ENCODE peak calls at places on chromosomes 16 and 17, in ten cellular contexts. M is CD4-positive, alpha-beta T cell; G is AG09309; K is tibial artery; S is GM12865; B is body of pancreas; Y is progenitor cell of endocrine pancreas; U is heart left ventricle; O is A549; W is mammary epithelial cell. C is an unnamed sample.

GRCh38 chr17:63930951-63931575 is 1.1 kb downstream of the CD79B start:
- DNase-seq in S (peak; percentile 82), K (peak; percentile 80), M (peak; percentile 48), Y (no peak), U (peak; percentile 86), G (no peak), O (no peak), B (no peak), W (no peak), C (no peak)

GRCh38 chr17:57051886-57052342 is 33.1 kb upstream of the AKAP1 start:
- DNase-seq in G (no peak), W (peak; percentile 78), S (no peak), Y (no peak), M (no peak), O (no peak), B (no peak), U (no peak), K (no peak), C (no peak)

GRCh38 chr16:27123795-27124194 is 57.1 kb downstream of the C16orf82 start:
- DNase-seq in W (no peak), Y (no peak), S (no peak), K (no peak), U (no peak), O (no peak), B (no peak), G (no peak), M (no peak), C (peak; percentile 63)

GRCh38 chr17:9266031-9266680 is 244.8 kb downstream of the NTN1 start:
- DNase-seq in Y (no peak), U (no peak), O (no peak), S (no peak), G (no peak), K (no peak), B (no peak), M (no peak), W (no peak), C (peak; percentile 24)

GRCh38 chr16:48082516-48082915 is 73.3 kb downstream of the ABCC12 start:
- DNase-seq in G (peak; percentile 46), K (no peak), U (no peak), O (no peak), M (no peak), S (no peak), W (no peak), Y (no peak), B (no peak), C (no peak)

GRCh38 chr17:37483311-37484039 is 6.2 kb upstream of the DUSP14 start:
- DNase-seq in U (no peak), M (no peak), B (no peak), Y (no peak), W (no peak), S (peak; percentile 20), K (no peak), G (peak; percentile 76), O (peak; percentile 53), C (peak; percentile 85)

GRCh38 chr16:70434489-70435260 is 4.2 kb downstream of the ST3GAL2 start:
- DNase-seq in Y (no peak), B (no peak), U (no peak), G (no peak), S (peak; percentile 72), K (no peak), W (no peak), M (no peak), O (no peak), C (no peak)

GRCh38 chr16:47463771-47464624 is 2.9 kb downstream of the PHKB start:
- DNase-seq in G (no peak), U (no peak), K (no peak), W (peak; percentile 24), S (peak; percentile 33), B (no peak), Y (no peak), O (no peak), M (no peak), C (peak; percentile 3)

DNA sequence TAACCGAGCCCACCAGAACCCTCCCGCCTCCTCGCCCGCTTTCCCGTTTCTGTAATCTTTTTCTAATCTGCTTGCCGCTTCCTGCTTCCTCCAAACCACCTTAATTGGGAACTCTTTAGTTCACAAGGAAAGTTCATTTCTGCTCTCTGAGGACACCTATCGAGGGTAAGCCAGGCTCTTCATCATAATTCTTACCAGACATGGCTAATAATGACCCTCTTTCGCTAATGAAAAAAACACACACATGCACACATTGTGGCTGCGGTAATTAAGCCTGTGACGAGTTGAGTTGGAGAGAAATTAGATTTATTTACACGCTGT is 100.7 kb downstream of the ZNF423 start:
- DNase-seq in S (no peak), U (no peak), W (no peak), M (no peak), G (peak; percentile 18), Y (no peak), O (peak; percentile 35), K (no peak), B (no peak), C (peak; percentile 40)
- TF ChIP-seq CTCF in S (peak; percentile 10), U (peak; percentile 54), W (no peak), M (peak; percentile 20), G (peak; percentile 58), Y (peak; percentile 42), O (peak; percentile 32), K (peak; percentile 36), B (peak; percentile 25), C (peak; percentile 44)

DNA sequence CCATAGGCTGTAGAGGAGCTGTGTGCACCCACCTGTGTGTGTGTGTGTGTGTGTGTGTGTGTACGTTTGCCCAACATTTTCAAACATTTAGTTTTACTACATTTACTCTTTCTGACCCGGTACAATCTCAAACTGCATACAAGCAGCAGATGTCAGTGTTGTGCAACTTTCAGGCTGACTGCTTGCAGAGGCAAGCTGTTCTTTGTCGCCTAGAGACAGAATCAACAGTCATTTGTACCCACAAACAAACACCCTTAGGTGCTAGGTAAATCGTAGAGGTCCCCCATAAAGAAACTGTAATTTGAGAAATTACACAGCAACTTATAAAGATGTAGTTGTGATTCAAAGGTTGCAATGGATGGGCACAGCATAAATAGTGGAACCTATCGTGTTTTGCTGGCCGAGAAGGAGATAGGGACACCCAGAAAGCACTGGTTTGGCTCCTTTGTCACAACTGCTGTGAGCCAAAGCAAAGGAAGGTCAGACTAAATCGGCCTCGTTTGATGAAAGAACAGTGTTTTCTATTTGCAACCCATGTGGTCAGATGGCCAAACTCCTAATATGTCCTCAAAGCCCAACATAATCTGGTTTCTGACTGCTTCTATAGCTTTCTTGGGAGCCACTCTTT is 478.4 kb downstream of the TOX3 start:
- DNase-seq in B (peak; percentile 53), S (peak; percentile 12), M (no peak), U (no peak), W (peak; percentile 10), K (no peak), G (no peak), Y (peak; percentile 24), O (peak; percentile 39), C (no peak)
- TF ChIP-seq CTCF in B (peak; percentile 15), S (peak; percentile 12), M (no peak), U (no peak), W (peak; percentile 13), K (no peak), G (no peak), Y (peak; percentile 63), O (no peak), C (no peak)

GRCh38 chr16:67104845-67105244 is 4.9 kb upstream of the PHAF1 start:
- DNase-seq in K (no peak), B (no peak), S (peak; percentile 57), W (no peak), O (no peak), U (no peak), Y (no peak), G (no peak), M (no peak), C (no peak)

GRCh38 chr16:67105881-67106280 is 3.9 kb upstream of the PHAF1 start:
- DNase-seq in S (no peak), Y (no peak), U (no peak), M (no peak), K (no peak), B (no peak), O (no peak), G (no peak), W (no peak), C (no peak)

GRCh38 chr16:67101683-67102082 is 8.1 kb upstream of the PHAF1 start:
- DNase-seq in S (peak; percentile 35), O (no peak), U (no peak), W (no peak), M (no peak), K (no peak), Y (no peak), G (no peak), B (no peak), C (no peak)

GRCh38 chr16:67105251-67105650 is 4.5 kb upstream of the PHAF1 start:
- DNase-seq in G (no peak), M (no peak), W (no peak), B (no peak), S (no peak), K (no peak), Y (no peak), U (no peak), O (no peak), C (no peak)

GRCh38 chr16:67104061-67104460 is 5.7 kb upstream of the PHAF1 start:
- DNase-seq in W (no peak), B (peak; percentile 17), O (peak; percentile 54), K (peak; percentile 32), G (no peak), Y (no peak), U (no peak), M (no peak), S (peak; percentile 14), C (peak; percentile 54)
- TF ChIP-seq CTCF in W (peak; percentile 34), B (peak; percentile 14), O (peak; percentile 40), K (no peak), G (peak; percentile 35), Y (peak; percentile 48), U (peak; percentile 37), M (no peak), S (no peak), C (peak; percentile 33)

GRCh38 chr16:67530013-67530939 is 1.6 kb downstream of the RIPOR1 start:
- DNase-seq in S (no peak), G (no peak), O (no peak), Y (no peak), M (no peak), U (peak; percentile 91), W (peak; percentile 35), B (peak; percentile 68), K (peak; percentile 94), C (peak; percentile 90)

GRCh38 chr16:67528870-67529638 is 425 bp downstream of the RIPOR1 start:
- DNase-seq in U (peak; percentile 83), M (no peak), G (no peak), B (peak; percentile 48), K (no peak), Y (peak; percentile 41), O (peak; percentile 49), S (no peak), W (peak; percentile 46), C (no peak)

GRCh38 chr16:67529639-67530012 is 997 bp downstream of the RIPOR1 start:
- DNase-seq in K (no peak), G (no peak), B (peak; percentile 35), W (peak; percentile 25), U (no peak), S (no peak), Y (no peak), O (no peak), M (no peak), C (no peak)

GRCh38 chr16:67526149-67526732 is 2.4 kb upstream of the RIPOR1 start:
- DNase-seq in G (no peak), O (no peak), U (no peak), M (no peak), S (no peak), W (peak; percentile 85), B (no peak), Y (no peak), K (no peak), C (peak; percentile 1)

DNA sequence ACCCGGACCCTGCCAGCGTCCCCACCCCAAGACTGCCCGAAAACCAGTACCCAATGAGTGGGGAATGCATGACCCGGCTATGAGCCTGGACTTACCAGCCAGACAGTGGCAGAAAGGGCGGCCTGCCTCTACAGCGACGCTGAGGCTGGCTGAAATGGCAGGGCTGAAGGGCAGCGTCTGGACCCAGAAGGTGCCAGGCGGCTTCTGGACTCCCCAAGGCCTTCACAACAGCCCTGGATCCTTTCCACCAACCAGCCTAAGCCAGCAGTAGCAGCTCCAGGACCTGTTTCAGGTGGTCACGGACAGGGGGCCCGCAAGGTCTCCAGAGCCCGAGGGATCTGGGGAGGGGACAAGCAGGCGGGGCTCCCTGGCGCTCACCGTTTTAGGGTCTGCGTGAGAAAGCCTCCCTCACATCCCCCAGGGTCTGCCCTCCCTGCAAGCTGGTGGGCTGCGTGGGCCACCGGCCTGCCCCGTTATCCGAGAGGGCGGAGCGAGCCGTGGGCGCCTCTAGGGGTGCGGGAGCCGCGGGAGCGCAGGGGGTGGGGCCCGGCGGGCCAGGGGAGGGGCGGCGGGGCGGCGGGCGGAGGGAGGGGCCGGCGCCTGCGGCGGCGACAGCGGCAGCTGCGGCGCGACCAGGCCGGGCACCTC is at the start of gene RIPOR1:
- DNase-seq in M (peak; percentile 32), U (peak; percentile 87), K (peak; percentile 86), G (no peak), Y (peak; percentile 47), O (peak; percentile 42), W (no peak), B (peak; percentile 64), S (no peak), C (peak; percentile 66)
- TF ChIP-seq CTCF in M (no peak), U (peak; percentile 23), K (no peak), G (no peak), Y (no peak), O (no peak), W (no peak), B (no peak), S (no peak), C (no peak)